ENCODE peak calls at places on chromosome 9, in four cellular contexts. U is HepG2, M is GM12878, D is K562. T is an unnamed sample.

GRCh38 chr9:109238677-109239076 is 71.6 kb upstream of the FRRS1L start:
- DNase-seq in U (no peak), M (no peak), D (no peak), T (no peak)

GRCh38 chr9:115127191-115127817 is 9.3 kb upstream of the TNC start:
- DNase-seq in U (no peak), M (no peak), D (no peak), T (no peak)

GRCh38 chr9:125089331-125089730 is 54.0 kb downstream of the SCAI start:
- DNase-seq in U (peak; percentile 9), M (peak; percentile 5), D (no peak), T (no peak)

GRCh38 chr9:92635760-92636159 is 34.2 kb downstream of the IPPK start:
- DNase-seq in U (no peak), M (no peak), D (no peak), T (no peak)

GRCh38 chr9:128091144-128091543 is 23.1 kb downstream of the SLC25A25 start:
- DNase-seq in U (no peak), M (no peak), D (peak; percentile 72), T (no peak)

GRCh38 chr9:14749738-14750137 is 27.2 kb upstream of the CER1 start:
- DNase-seq in U (no peak), M (no peak), D (no peak), T (no peak)

GRCh38 chr9:84716217-84716616 is 46.7 kb downstream of the NTRK2 start:
- DNase-seq in U (no peak), M (no peak), D (no peak), T (no peak)

GRCh38 chr9:81656004-81656403 is 33.3 kb downstream of the TLE1 start:
- DNase-seq in U (peak; percentile 21), M (peak; percentile 31), D (no peak), T (no peak)

GRCh38 chr9:95971815-95972214 is 96.3 kb downstream of the ERCC6L2 start:
- DNase-seq in U (no peak), M (no peak), D (no peak), T (no peak)

DNA sequence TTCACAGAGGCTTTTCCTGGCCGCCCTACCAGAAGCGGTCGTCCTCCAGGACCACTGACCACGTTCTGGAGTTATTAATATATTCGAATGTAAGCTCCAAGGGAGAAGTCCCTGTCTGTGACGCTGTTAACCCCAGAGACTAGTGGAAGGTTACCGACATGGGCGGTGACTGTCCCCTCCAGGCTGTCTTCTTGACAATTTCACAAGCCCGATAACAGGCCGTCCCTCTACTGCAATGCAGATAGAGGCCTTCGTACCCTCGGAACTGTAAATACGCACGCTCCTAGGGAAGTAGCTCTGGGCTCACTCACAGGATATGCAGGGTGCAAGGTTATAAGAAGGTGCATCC is 644 bp upstream of the RFK start:
- DNase-seq in U (peak; percentile 93), M (peak; percentile 23), D (peak; percentile 74), T (peak; percentile 45)
- TF ChIP-seq FOXK2 in U (peak; percentile 41), M (no peak), D (peak; percentile 62), T (no peak)

DNA sequence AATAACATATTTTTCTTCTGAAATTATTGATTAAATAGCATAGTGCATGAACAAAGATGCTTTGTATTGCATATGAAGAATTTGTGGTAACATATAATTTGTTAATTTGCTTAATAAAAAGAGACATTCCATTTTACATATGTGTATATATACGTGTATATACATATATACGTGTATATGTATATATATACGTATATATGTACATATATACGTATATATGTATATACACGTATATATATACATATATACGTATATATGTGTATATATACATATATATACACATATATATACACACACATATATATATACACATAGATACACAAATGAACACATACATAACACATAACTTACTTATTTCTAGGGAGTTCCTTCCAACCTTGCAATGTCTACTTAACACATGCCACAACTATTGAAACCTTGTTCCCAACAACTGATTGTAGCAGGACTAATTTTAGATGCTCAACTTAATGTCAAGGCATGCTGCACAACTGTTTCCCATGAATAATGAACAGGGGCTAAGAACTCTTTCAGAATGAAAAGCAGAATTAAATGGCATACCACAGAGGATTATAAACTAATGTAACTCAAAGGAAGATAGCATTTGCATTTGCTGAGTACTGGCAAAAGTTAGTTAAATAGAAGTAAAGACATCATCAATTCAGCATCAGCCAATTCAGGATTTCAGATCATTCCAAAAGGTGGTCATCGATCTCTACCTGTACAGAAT is 17.4 kb downstream of the KIF24 start:
- DNase-seq in U (no peak), M (no peak), D (no peak), T (no peak)
- TF ChIP-seq SP1 in U (no peak), M (no peak), D (no peak), T (no peak)

GRCh38 chr9:129544766-129545165 is 76.1 kb downstream of the C9orf50 start:
- DNase-seq in U (no peak), M (no peak), D (no peak), T (no peak)
- TF ChIP-seq FOXK2 in U (no peak), M (no peak), D (no peak), T (no peak)

GRCh38 chr9:107645464-107645833 is 155.9 kb upstream of the KLF4 start:
- DNase-seq in U (no peak), M (no peak), D (no peak), T (no peak)
- TF ChIP-seq SP1 in U (no peak), M (no peak), D (no peak), T (no peak)

GRCh38 chr9:87713278-87713989 is 12.5 kb upstream of the CTSL start:
- DNase-seq in U (peak; percentile 62), M (no peak), D (peak; percentile 73), T (peak; percentile 19)
- TF ChIP-seq FOXK2 in U (no peak), M (no peak), D (no peak), T (no peak)

GRCh38 chr9:123929177-123929869 is 603 bp downstream of the DENND1A start:
- DNase-seq in U (peak; percentile 54), M (no peak), D (peak; percentile 53), T (no peak)
- TF ChIP-seq SP1 in U (no peak), M (no peak), D (no peak), T (no peak)

DNA sequence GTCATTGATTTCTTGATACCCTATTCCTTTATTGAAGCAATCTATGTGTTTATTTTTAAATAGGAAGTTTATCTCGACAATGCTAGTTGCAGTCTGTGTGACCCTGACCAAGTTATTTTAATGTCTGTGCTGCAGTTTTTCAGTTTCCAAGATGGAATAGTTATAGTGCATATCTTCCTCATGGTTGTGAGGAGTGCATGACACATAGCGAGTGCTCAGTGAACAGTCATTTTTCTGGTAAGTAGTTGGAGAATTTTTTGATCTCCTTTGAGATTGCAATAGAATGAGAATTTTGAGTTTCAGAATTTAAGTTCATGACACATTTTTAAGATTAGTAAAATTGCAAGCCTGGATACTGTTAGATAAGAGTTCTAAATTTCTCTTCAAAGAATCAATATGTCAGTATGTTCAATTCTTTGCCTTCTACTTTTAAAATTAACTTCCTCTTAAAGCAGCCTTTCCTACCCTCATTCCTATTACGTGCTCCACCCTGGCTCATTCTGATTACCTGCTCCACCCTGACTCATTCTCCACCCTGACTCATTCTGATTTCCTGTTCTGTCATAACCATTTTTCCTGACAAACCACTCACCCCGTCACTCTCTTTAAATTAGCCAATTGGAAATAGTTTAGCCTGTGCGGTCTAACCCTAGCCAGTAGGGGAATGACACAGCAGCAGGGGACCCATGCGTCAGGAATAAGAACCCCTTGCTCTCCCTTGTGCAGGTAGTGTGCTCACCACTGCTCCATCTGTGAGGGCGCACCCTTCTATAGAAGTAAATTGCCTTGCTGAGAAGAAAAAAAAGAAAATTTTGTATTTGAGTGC is 30.7 kb downstream of the SPIN1 start:
- DNase-seq in U (no peak), M (no peak), D (no peak), T (no peak)
- TF ChIP-seq FOXK2 in U (no peak), M (no peak), D (no peak), T (no peak)

DNA sequence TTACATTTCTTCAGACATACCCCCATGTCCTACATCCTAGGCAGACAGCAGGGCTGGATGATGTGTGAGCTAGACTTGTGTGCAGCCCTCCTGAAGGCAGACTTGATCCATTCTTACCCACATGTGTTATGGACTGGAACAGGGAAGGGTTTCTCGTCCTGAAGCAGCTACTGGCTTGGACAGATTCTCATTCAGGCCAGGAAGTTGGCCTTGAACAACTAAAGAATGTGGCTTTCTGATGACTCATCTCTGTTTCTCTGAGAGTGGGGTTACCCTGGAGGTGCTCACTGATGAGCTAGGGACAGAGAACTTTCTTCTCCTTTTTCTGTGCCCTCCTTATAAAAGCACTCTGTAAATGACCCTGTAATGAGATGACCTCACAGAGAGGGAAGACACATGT is 246.5 kb downstream of the PCSK5 start:
- DNase-seq in U (peak; percentile 13), M (no peak), D (no peak), T (no peak)
- TF ChIP-seq SP1 in U (no peak), M (no peak), D (no peak), T (no peak)

DNA sequence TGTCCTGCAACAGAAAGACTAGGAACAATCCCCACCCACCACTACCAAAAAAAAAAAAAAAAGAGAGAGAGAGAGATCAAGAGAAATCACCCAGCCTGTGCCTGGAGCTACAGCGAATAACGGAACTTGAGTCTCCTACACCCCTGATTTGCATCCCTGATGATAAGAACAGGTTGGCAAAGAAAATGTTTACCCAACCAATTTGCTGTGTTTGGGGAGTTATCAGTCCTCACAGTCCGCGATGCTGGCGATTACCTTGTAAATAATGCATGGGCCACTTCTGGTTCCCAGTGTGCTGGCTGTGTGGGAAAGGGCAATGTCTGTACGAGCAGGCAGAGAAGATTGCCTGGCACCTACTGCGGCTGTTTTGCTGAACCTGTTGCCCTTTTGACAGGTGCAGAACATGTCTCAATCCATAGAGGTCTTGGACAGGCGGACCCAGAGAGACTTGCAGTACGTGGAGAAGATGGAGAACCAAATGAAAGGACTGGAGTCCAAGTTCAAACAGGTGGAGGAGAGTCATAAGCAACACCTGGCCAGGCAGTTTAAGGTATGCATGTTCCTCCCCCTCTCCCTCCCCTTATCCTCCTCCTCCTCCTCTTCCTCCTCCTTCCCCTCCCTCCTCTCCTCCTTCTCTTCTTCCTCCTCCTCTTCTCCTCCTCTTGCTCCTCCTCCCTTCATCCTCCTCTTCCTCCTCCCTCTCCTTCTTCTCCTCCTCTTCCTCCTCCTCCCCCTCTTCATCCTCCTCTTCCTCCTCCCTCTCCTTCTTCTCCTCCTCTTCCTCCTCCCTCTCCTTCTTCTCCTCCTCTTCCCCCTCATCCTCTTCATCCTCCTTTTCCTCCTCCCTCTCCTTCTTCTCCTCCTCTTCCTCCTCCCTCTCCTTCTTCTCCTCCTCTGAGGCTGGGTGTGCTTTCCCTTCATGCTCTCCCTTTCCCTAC is 8.3 kb downstream of the OLFM1 start:
- DNase-seq in U (no peak), M (no peak), D (no peak), T (no peak)
- TF ChIP-seq FOXK2 in U (no peak), M (no peak), D (no peak), T (no peak)

T was measured in HEK293T.